ENCODE peak calls at places on chromosomes 12 and 14, in eight cellular contexts. One of them, this sample, is unnamed.

GRCh38 chr12:74111688-74112360 is 425.8 kb upstream of the ATXN7L3B start:
- DNase-seq in neural progenitor cell: peak
- DNase-seq in GM13977: no peak
- DNase-seq in endothelial cell: peak
- DNase-seq in Calu3: peak
- DNase-seq in GM23338: peak
- DNase-seq in uterus: no peak
- DNase-seq in thoracic aorta: no peak
- DNase-seq in this sample: no peak

GRCh38 chr14:71661441-71661840 is 270.8 kb upstream of the RGS6 start:
- DNase-seq in endothelial cell: no peak
- DNase-seq in GM13977: no peak
- DNase-seq in uterus: no peak
- DNase-seq in Calu3: no peak
- DNase-seq in GM23338: no peak
- DNase-seq in thoracic aorta: no peak
- DNase-seq in neural progenitor cell: no peak
- DNase-seq in this sample: no peak

GRCh38 chr14:91870001-91870400 is 2.7 kb upstream of the TC2N start:
- DNase-seq in thoracic aorta: no peak
- DNase-seq in endothelial cell: no peak
- DNase-seq in uterus: no peak
- DNase-seq in Calu3: peak
- DNase-seq in GM23338: no peak
- DNase-seq in neural progenitor cell: no peak
- DNase-seq in GM13977: no peak
- DNase-seq in this sample: no peak

GRCh38 chr12:49057888-49058287 is 2.7 kb downstream of the KMT2D start:
- DNase-seq in GM13977: no peak
- DNase-seq in thoracic aorta: no peak
- DNase-seq in Calu3: no peak
- DNase-seq in endothelial cell: no peak
- DNase-seq in neural progenitor cell: peak
- DNase-seq in GM23338: no peak
- DNase-seq in uterus: no peak
- DNase-seq in this sample: no peak

GRCh38 chr12:5329118-5329517 is 102.8 kb upstream of the NTF3 start:
- DNase-seq in Calu3: no peak
- DNase-seq in uterus: no peak
- DNase-seq in GM13977: no peak
- DNase-seq in thoracic aorta: no peak
- DNase-seq in neural progenitor cell: no peak
- DNase-seq in endothelial cell: no peak
- DNase-seq in GM23338: peak
- DNase-seq in this sample: no peak

GRCh38 chr12:81077686-81078441 is at the start of gene ACSS3:
- DNase-seq in uterus: peak
- DNase-seq in GM23338: peak
- DNase-seq in Calu3: no peak
- DNase-seq in GM13977: no peak
- DNase-seq in thoracic aorta: peak
- DNase-seq in neural progenitor cell: peak
- DNase-seq in endothelial cell: peak
- DNase-seq in this sample: peak

GRCh38 chr14:89165189-89165809 is 251.7 kb downstream of the FOXN3 start:
- DNase-seq in thoracic aorta: no peak
- DNase-seq in Calu3: no peak
- DNase-seq in uterus: no peak
- DNase-seq in GM13977: peak
- DNase-seq in GM23338: no peak
- DNase-seq in neural progenitor cell: no peak
- DNase-seq in endothelial cell: peak
- DNase-seq in this sample: no peak

GRCh38 chr12:108950991-108951739 is 69.7 kb downstream of the SVOP start:
- DNase-seq in GM13977: peak
- DNase-seq in thoracic aorta: peak
- DNase-seq in Calu3: peak
- DNase-seq in neural progenitor cell: peak
- DNase-seq in uterus: peak
- DNase-seq in GM23338: peak
- DNase-seq in endothelial cell: peak
- DNase-seq in this sample: peak

GRCh38 chr12:125882141-125882540 is 816.9 kb downstream of the AACS start:
- DNase-seq in Calu3: no peak
- DNase-seq in thoracic aorta: no peak
- DNase-seq in endothelial cell: no peak
- DNase-seq in GM13977: no peak
- DNase-seq in neural progenitor cell: peak
- DNase-seq in uterus: no peak
- DNase-seq in GM23338: no peak
- DNase-seq in this sample: no peak

GRCh38 chr14:93331375-93332031 is 1.3 kb downstream of the BTBD7 start:
- DNase-seq in Calu3: peak
- DNase-seq in GM23338: no peak
- DNase-seq in thoracic aorta: no peak
- DNase-seq in uterus: peak
- DNase-seq in endothelial cell: peak
- DNase-seq in neural progenitor cell: peak
- DNase-seq in GM13977: no peak
- DNase-seq in this sample: no peak

GRCh38 chr14:90056821-90057220 is 5.0 kb upstream of the KCNK13 start:
- DNase-seq in GM13977: no peak
- DNase-seq in GM23338: peak
- DNase-seq in uterus: no peak
- DNase-seq in Calu3: no peak
- DNase-seq in neural progenitor cell: no peak
- DNase-seq in thoracic aorta: no peak
- DNase-seq in endothelial cell: no peak
- DNase-seq in this sample: no peak

GRCh38 chr12:120376890-120377572 is 8.1 kb upstream of the MSI1 start:
- DNase-seq in GM23338: no peak
- DNase-seq in Calu3: no peak
- DNase-seq in endothelial cell: no peak
- DNase-seq in uterus: no peak
- DNase-seq in neural progenitor cell: no peak
- DNase-seq in GM13977: no peak
- DNase-seq in thoracic aorta: no peak
- DNase-seq in this sample: no peak

GRCh38 chr12:12975322-12976077 is 23.5 kb upstream of the GPRC5D start:
- DNase-seq in thoracic aorta: no peak
- DNase-seq in uterus: peak
- DNase-seq in neural progenitor cell: peak
- DNase-seq in Calu3: peak
- DNase-seq in GM13977: peak
- DNase-seq in GM23338: peak
- DNase-seq in endothelial cell: peak
- DNase-seq in this sample: no peak
- TF ChIP-seq CTCF in thoracic aorta: peak
- TF ChIP-seq CTCF in uterus: no peak
- TF ChIP-seq CTCF in neural progenitor cell: peak
- TF ChIP-seq CTCF in Calu3: peak
- TF ChIP-seq CTCF in GM13977: peak
- TF ChIP-seq CTCF in GM23338: peak
- TF ChIP-seq CTCF in endothelial cell: no peak
- TF ChIP-seq CTCF in this sample: no peak

GRCh38 chr12:95440401-95440800 is 33.6 kb upstream of the METAP2 start:
- DNase-seq in Calu3: no peak
- DNase-seq in neural progenitor cell: no peak
- DNase-seq in GM23338: no peak
- DNase-seq in thoracic aorta: no peak
- DNase-seq in endothelial cell: no peak
- DNase-seq in GM13977: no peak
- DNase-seq in uterus: no peak
- DNase-seq in this sample: no peak

GRCh38 chr12:95437565-95437964 is 36.4 kb upstream of the METAP2 start:
- DNase-seq in GM23338: no peak
- DNase-seq in Calu3: no peak
- DNase-seq in neural progenitor cell: no peak
- DNase-seq in uterus: no peak
- DNase-seq in thoracic aorta: no peak
- DNase-seq in GM13977: no peak
- DNase-seq in endothelial cell: no peak
- DNase-seq in this sample: no peak

GRCh38 chr12:95439578-95440230 is 34.2 kb upstream of the METAP2 start:
- DNase-seq in uterus: no peak
- DNase-seq in thoracic aorta: no peak
- DNase-seq in endothelial cell: no peak
- DNase-seq in GM23338: no peak
- DNase-seq in GM13977: no peak
- DNase-seq in neural progenitor cell: no peak
- DNase-seq in Calu3: no peak
- DNase-seq in this sample: no peak

DNA sequence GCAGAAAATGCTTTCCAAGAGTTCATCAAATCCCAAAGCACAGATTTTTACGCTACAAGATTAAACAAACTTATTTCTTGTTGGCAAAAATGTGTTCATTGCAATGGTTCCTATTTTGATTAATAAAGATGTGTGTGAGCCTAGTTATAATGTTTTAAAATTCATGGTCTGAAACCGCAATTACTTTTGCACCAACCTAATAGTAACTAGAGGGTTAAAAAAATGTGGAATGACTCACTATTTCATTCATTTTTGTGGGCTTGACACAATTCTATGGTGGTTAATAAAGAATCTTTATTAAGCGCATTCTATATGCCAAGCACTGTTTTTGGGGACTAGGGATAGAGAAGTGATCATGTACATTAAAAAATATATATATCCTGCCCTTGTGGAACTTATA is 38.6 kb upstream of the METAP2 start:
- DNase-seq in endothelial cell: no peak
- DNase-seq in GM13977: no peak
- DNase-seq in thoracic aorta: no peak
- DNase-seq in neural progenitor cell: no peak
- DNase-seq in GM23338: no peak
- DNase-seq in Calu3: no peak
- DNase-seq in uterus: no peak
- DNase-seq in this sample: no peak
- TF ChIP-seq CTCF in endothelial cell: no peak
- TF ChIP-seq CTCF in GM13977: no peak
- TF ChIP-seq CTCF in thoracic aorta: no peak
- TF ChIP-seq CTCF in neural progenitor cell: no peak
- TF ChIP-seq CTCF in GM23338: no peak
- TF ChIP-seq CTCF in Calu3: no peak
- TF ChIP-seq CTCF in uterus: no peak
- TF ChIP-seq CTCF in this sample: no peak

DNA sequence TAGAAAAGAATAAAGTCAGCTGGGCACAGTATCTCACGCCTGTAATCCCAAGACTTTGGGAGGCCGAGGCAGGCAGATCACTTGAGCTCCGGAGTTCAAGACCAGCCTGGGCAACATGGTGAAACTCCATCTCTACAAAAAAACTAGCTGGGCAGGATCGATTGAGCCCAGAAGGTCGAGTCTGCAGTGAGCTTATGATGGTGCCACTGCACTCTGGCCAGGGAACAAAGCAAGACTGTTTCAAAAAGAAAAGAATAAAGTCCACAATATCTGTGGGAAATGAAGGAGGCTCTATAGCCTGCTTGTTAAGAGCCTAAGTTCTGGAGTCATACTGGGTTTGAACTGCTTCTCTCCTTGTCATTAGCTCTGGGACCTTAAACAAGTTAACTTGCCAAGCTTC is 7.9 kb downstream of the MAPK1IP1L start:
- DNase-seq in Calu3: no peak
- DNase-seq in neural progenitor cell: no peak
- DNase-seq in uterus: no peak
- DNase-seq in endothelial cell: no peak
- DNase-seq in thoracic aorta: no peak
- DNase-seq in GM23338: no peak
- DNase-seq in GM13977: no peak
- DNase-seq in this sample: no peak
- TF ChIP-seq CTCF in Calu3: no peak
- TF ChIP-seq CTCF in neural progenitor cell: no peak
- TF ChIP-seq CTCF in uterus: no peak
- TF ChIP-seq CTCF in endothelial cell: no peak
- TF ChIP-seq CTCF in thoracic aorta: no peak
- TF ChIP-seq CTCF in GM23338: no peak
- TF ChIP-seq CTCF in GM13977: no peak
- TF ChIP-seq CTCF in this sample: no peak

GRCh38 chr12:111033281-111034147 is 113.1 kb upstream of the MYL2 start:
- DNase-seq in neural progenitor cell: peak
- DNase-seq in uterus: no peak
- DNase-seq in GM23338: peak
- DNase-seq in Calu3: no peak
- DNase-seq in thoracic aorta: no peak
- DNase-seq in endothelial cell: peak
- DNase-seq in GM13977: no peak
- DNase-seq in this sample: no peak
- TF ChIP-seq CTCF in neural progenitor cell: peak
- TF ChIP-seq CTCF in uterus: no peak
- TF ChIP-seq CTCF in GM23338: peak
- TF ChIP-seq CTCF in Calu3: peak
- TF ChIP-seq CTCF in thoracic aorta: no peak
- TF ChIP-seq CTCF in endothelial cell: peak
- TF ChIP-seq CTCF in GM13977: peak
- TF ChIP-seq CTCF in this sample: peak

DNA sequence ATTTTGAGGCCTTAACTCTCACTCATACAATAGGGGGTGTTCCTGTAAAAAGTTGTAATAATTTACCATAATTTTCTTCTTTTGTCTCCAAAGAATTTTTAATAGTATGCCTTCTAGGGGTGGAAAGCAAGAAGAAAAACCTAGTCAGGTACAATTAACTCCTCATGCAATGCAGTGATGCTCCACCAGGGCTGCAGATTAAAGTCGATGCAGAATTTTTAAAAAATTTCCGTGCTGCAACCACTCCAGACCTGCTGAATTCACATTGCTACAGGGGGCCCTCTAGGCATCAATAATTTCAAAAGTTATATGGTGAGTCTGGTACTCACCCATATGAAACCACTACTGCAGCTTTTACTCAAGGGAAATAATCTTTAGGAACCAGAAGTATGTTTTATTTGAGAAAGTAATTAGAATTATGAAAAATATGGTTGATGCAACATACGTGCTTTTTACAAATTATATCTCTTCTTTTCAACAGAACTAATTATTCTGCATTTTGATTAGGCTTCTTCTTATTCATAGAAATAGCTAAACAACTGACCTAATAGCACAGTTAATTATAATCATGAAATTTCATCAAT is 353.2 kb downstream of the BCAT1 start:
- DNase-seq in uterus: no peak
- DNase-seq in thoracic aorta: no peak
- DNase-seq in GM13977: no peak
- DNase-seq in GM23338: peak
- DNase-seq in endothelial cell: peak
- DNase-seq in neural progenitor cell: no peak
- DNase-seq in Calu3: peak
- DNase-seq in this sample: no peak
- TF ChIP-seq CTCF in uterus: no peak
- TF ChIP-seq CTCF in thoracic aorta: peak
- TF ChIP-seq CTCF in GM13977: no peak
- TF ChIP-seq CTCF in GM23338: peak
- TF ChIP-seq CTCF in endothelial cell: peak
- TF ChIP-seq CTCF in neural progenitor cell: peak
- TF ChIP-seq CTCF in Calu3: no peak
- TF ChIP-seq CTCF in this sample: peak

GRCh38 chr14:68941820-68942219 is 37.3 kb downstream of the ACTN1 start:
- DNase-seq in GM13977: no peak
- DNase-seq in neural progenitor cell: peak
- DNase-seq in uterus: peak
- DNase-seq in endothelial cell: peak
- DNase-seq in Calu3: peak
- DNase-seq in thoracic aorta: no peak
- DNase-seq in GM23338: peak
- DNase-seq in this sample: no peak
- TF ChIP-seq CTCF in GM13977: no peak
- TF ChIP-seq CTCF in neural progenitor cell: peak
- TF ChIP-seq CTCF in uterus: no peak
- TF ChIP-seq CTCF in endothelial cell: no peak
- TF ChIP-seq CTCF in Calu3: no peak
- TF ChIP-seq CTCF in thoracic aorta: peak
- TF ChIP-seq CTCF in GM23338: peak
- TF ChIP-seq CTCF in this sample: no peak

This sample was measured in type B pancreatic cell.